ENCODE peak calls at places on chromosomes 1 and 21, in four cellular contexts. A, R, K and H are unnamed samples.

GRCh38 chr1:27435566-27436203 is 43.3 kb downstream of the GPR3 start:
- DNase-seq in A (no peak), K (no peak), R (no peak), H (no peak)

GRCh38 chr1:111197598-111198289 is 2.7 kb downstream of the DENND2D start:
- DNase-seq in K (no peak), R (no peak), A (no peak), H (peak)

GRCh38 chr1:3355894-3356826 is 98.3 kb upstream of the ARHGEF16 start:
- DNase-seq in K (no peak), A (no peak), R (no peak), H (no peak)

GRCh38 chr1:212699104-212699838 is 369 bp downstream of the BATF3 start:
- DNase-seq in A (peak), K (peak), R (peak), H (peak)

GRCh38 chr1:47694011-47694890 is 256.4 kb downstream of the FOXD2 start:
- DNase-seq in A (no peak), R (no peak), K (no peak), H (no peak)

GRCh38 chr1:152398812-152399698 is 15.0 kb downstream of the CRNN start:
- DNase-seq in K (no peak), A (no peak), R (peak), H (peak)

GRCh38 chr1:153553691-153554608 is 4.9 kb upstream of the S100A3 start:
- DNase-seq in A (no peak), R (no peak), K (no peak), H (no peak)

GRCh38 chr1:209162651-209163050 is 420.9 kb upstream of the CAMK1G start:
- DNase-seq in A (no peak), K (no peak), R (no peak), H (no peak)

GRCh38 chr1:180043785-180044184 is 89.2 kb downstream of the CEP350 start:
- DNase-seq in A (no peak), R (no peak), K (no peak), H (no peak)

GRCh38 chr1:17053071-17053684 is 654 bp downstream of the SDHB start:
- DNase-seq in R (peak), A (no peak), K (no peak), H (no peak)

GRCh38 chr1:43545686-43546387 is 15.2 kb downstream of the PTPRF start:
- DNase-seq in A (no peak), R (peak), K (peak), H (peak)

GRCh38 chr1:37465596-37466517 is 8.5 kb upstream of the ZC3H12A start:
- DNase-seq in A (no peak), R (no peak), K (no peak), H (no peak)

GRCh38 chr1:19705464-19705863 is 40.8 kb downstream of the HTR6 start:
- DNase-seq in K (no peak), A (no peak), R (no peak), H (no peak)

GRCh38 chr21:26057488-26058170 is 112.9 kb downstream of the APP start:
- DNase-seq in A (no peak), K (no peak), R (no peak), H (no peak)

GRCh38 chr1:31383967-31384366 is 11.1 kb upstream of the FABP3 start:
- DNase-seq in A (no peak), K (no peak), R (no peak), H (no peak)

GRCh38 chr1:208500379-208500778 is 256.2 kb upstream of the PLXNA2 start:
- DNase-seq in K (no peak), A (no peak), R (no peak), H (no peak)

GRCh38 chr1:151581946-151582345 is 29.9 kb upstream of the SNX27 start:
- DNase-seq in R (no peak), A (no peak), K (no peak), H (no peak)

GRCh38 chr1:169107673-169108160 is 1.2 kb downstream of the ATP1B1 start:
- DNase-seq in R (peak), A (no peak), K (no peak), H (peak)

GRCh38 chr1:19081218-19081893 is 124.9 kb upstream of the IFFO2 start:
- DNase-seq in R (no peak), A (no peak), K (no peak), H (peak)

GRCh38 chr1:96559707-96560588 is 161.6 kb upstream of the PTBP2 start:
- DNase-seq in K (no peak), R (no peak), A (no peak), H (no peak)

GRCh38 chr1:163528710-163529348 is 207.1 kb downstream of the NUF2 start:
- DNase-seq in R (peak), A (no peak), K (no peak), H (peak)

GRCh38 chr1:196701144-196701543 is 49.3 kb downstream of the CFH start:
- DNase-seq in A (no peak), K (no peak), R (no peak), H (no peak)

GRCh38 chr1:158121604-158122254 is 59.0 kb upstream of the CD1D start:
- DNase-seq in R (peak), K (peak), A (no peak), H (peak)

GRCh38 chr1:46747683-46748288 is 28.9 kb upstream of the EFCAB14 start:
- DNase-seq in K (peak), R (peak), A (no peak), H (peak)

GRCh38 chr1:59165353-59165752 is 131.5 kb upstream of the FGGY start:
- DNase-seq in R (no peak), A (no peak), K (no peak), H (no peak)

GRCh38 chr1:166673722-166674121 is 165.6 kb upstream of the POGK start:
- DNase-seq in K (no peak), R (no peak), A (no peak), H (no peak)

GRCh38 chr21:45875881-45876280 is 105.7 kb upstream of the COL6A1 start:
- DNase-seq in R (no peak), K (no peak), A (no peak), H (no peak)

GRCh38 chr1:81706650-81707435 is 93.9 kb upstream of the ADGRL2 start:
- DNase-seq in A (no peak), K (no peak), R (no peak), H (no peak)